ENCODE peak calls at places on chromosomes 2 and 18, in nine cellular contexts. B is body of pancreas, Q is uterus, A is PC-3, L is AG04450, O is upper lobe of right lung, W is IMR-90, S is gastrocnemius medialis, U is right atrium auricular region. I is an unnamed sample.
A peak's percentile ranks its signal among the peaks of the same experiment; 100 is the strongest.

GRCh38 chr2:38581193-38582147 is 21.3 kb downstream of the HNRNPLL start:
- DNase-seq in B (no peak), O (no peak), W (peak; percentile 82), S (no peak), U (no peak), L (peak; percentile 57), Q (no peak), A (peak; percentile 86), I (no peak)

GRCh38 chr2:8922431-8922830 is 81.1 kb downstream of the MBOAT2 start:
- DNase-seq in B (no peak), A (no peak), Q (no peak), U (no peak), S (no peak), O (no peak), L (no peak), W (peak; percentile 61), I (no peak)

GRCh38 chr2:240912878-240913809 is 7.0 kb downstream of the CROCC2 start:
- DNase-seq in S (no peak), L (no peak), U (no peak), O (no peak), A (peak; percentile 44), W (peak; percentile 78), B (no peak), Q (no peak), I (no peak)

GRCh38 chr2:130165293-130166016 is 15.9 kb downstream of the SMPD4 start:
- DNase-seq in O (no peak), S (no peak), Q (no peak), W (no peak), A (no peak), B (no peak), U (no peak), L (no peak), I (no peak)

GRCh38 chr2:63059434-63060078 is 8.9 kb downstream of the OTX1 start:
- DNase-seq in S (no peak), W (no peak), A (no peak), B (peak; percentile 16), Q (no peak), O (no peak), U (no peak), L (no peak), I (no peak)

GRCh38 chr18:5106730-5107129 is 90.3 kb downstream of the AKAIN1 start:
- DNase-seq in U (no peak), L (no peak), B (no peak), A (peak; percentile 4), S (no peak), Q (no peak), W (no peak), O (no peak), I (no peak)

GRCh38 chr2:27721335-27721734 is 50.2 kb upstream of the MRPL33 start:
- DNase-seq in O (no peak), L (no peak), S (no peak), U (no peak), B (no peak), A (peak; percentile 58), W (no peak), Q (no peak), I (no peak)

GRCh38 chr2:88657131-88657530 is 29.9 kb upstream of the EIF2AK3 start:
- DNase-seq in B (no peak), U (no peak), L (no peak), Q (no peak), S (no peak), A (peak; percentile 67), W (peak; percentile 54), O (no peak), I (peak; percentile 37)

GRCh38 chr2:45993476-45993991 is 303.7 kb upstream of the EPAS1 start:
- DNase-seq in O (no peak), A (peak; percentile 86), S (no peak), Q (peak; percentile 52), L (peak; percentile 78), B (peak; percentile 75), W (peak; percentile 89), U (peak; percentile 85), I (no peak)

GRCh38 chr2:127407091-127407490 is 11.1 kb upstream of the PROC start:
- DNase-seq in S (no peak), U (no peak), L (no peak), B (no peak), Q (no peak), O (no peak), W (no peak), A (no peak), I (no peak)

GRCh38 chr18:40159141-40160017 is 1795.7 kb upstream of the PIK3C3 start:
- DNase-seq in U (no peak), L (no peak), W (peak; percentile 40), B (no peak), A (peak; percentile 41), S (no peak), O (no peak), Q (no peak), I (peak; percentile 16)

GRCh38 chr2:165610591-165611029 is 141.1 kb downstream of the CSRNP3 start:
- DNase-seq in L (no peak), A (no peak), B (no peak), Q (no peak), O (no peak), S (no peak), U (no peak), W (no peak), I (no peak)

GRCh38 chr2:165609672-165610071 is 140.2 kb downstream of the CSRNP3 start:
- DNase-seq in A (peak; percentile 39), B (no peak), S (no peak), O (no peak), U (no peak), Q (no peak), L (no peak), W (no peak), I (no peak)
- H3K27ac ChIP-seq in A (no peak overlapping the region), B (no peak overlapping the region), S (no peak overlapping the region), O (no peak overlapping the region), U (no peak overlapping the region), Q (no peak overlapping the region), L (no peak overlapping the region), W (no peak overlapping the region), I (no peak overlapping the region)

DNA sequence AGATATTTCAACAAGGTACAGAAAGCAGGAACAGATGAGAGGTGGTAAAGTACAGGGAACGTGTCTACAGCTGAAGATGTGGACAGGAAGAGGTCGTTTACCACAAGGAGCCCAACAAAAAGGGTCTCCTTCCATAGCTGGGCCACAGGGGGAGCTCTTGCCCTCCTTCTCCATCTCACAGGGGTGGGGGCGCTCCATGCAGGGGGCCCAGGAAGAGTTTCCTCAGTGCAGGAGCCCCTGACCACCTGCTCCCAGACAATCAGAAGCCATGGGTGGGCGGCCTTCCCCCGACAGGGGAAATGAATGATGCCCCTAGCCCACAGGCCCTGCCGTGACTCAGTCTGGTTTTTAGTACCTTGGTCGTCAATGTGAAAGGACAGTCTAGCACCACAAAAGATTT is 163.6 kb upstream of the ZNF516 start:
- DNase-seq in W (no peak), A (no peak), U (no peak), L (no peak), S (no peak), B (no peak), Q (no peak), O (no peak), I (no peak)
- TF ChIP-seq CTCF in W (peak; percentile 28), A (peak; percentile 43), U (no peak), L (peak; percentile 41), S (no peak), B (no peak), Q (peak; percentile 33), O (no peak), I (peak; percentile 39)

DNA sequence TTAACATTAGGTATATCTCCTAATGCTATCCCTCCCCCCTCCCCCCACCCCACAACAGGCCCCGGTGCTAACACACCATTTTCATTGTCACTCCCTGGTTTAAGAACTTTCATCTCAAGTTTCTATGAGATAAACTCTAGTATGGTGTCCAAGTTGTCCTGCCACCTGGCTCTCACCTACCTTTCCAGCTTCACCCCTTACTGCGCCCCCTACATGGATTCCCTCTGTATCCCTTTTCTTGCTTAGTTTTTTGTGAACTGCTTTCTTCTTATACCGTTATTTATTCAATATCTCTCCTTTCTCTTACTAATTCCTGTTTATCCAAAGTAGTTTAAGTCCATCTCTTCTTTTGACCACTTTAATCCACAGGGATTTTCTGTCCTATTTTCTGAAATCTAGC is 15.2 kb downstream of the EML4 start:
- DNase-seq in S (no peak), O (no peak), U (no peak), W (no peak), A (no peak), B (no peak), L (no peak), Q (no peak), I (no peak)
- H3K27ac ChIP-seq in S (no peak overlapping the region), O (no peak overlapping the region), U (no peak overlapping the region), W (no peak overlapping the region), A (no peak overlapping the region), B (peak overlapping the region; percentile 75), L (no peak overlapping the region), Q (no peak overlapping the region), I (no peak overlapping the region)

DNA sequence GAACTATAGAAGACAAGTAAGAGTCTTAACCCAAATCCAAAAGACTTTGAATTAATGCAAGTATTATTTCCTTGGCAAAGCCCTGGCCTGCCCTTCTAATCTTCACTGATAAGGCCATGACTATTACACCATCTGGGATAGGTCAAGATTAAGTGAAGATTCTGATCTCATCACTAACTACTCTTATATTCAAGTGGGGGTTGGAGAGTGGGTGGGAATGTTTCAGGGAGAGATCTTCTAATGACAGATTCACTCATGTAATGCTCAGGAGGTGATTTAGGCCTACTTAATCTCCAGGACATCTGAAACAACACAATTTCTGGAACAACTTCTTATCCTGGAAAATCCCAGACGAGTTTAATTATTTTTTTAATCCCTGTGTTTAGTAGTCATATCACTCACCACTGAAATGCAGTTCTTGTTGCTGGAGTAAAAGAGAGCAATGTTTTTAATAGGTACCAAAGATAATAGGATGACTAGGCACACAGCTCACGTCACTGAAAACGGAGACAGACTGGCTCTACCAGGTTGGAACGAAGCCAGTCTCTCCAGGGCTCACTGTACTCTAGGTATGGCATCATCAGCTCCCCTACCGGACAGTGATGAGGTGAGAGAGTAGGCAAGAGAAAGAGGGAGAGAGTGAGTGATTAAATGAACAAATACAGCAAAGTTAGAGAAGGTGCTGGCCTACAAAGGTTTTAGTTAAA is 133.1 kb downstream of the NCKAP5 start:
- DNase-seq in Q (no peak), U (no peak), B (no peak), O (no peak), A (peak; percentile 65), S (no peak), W (peak; percentile 91), L (peak; percentile 24), I (peak; percentile 82)
- TF ChIP-seq CTCF in Q (no peak), U (no peak), B (no peak), O (no peak), A (peak; percentile 24), S (no peak), W (no peak), L (peak; percentile 28), I (peak; percentile 57)